ENCODE peak calls at places on chromosome 21, in six cellular contexts. P, O, V, D, U and X are unnamed samples.

GRCh38 chr21:44773291-44773932 is 28.2 kb downstream of the UBE2G2 start:
- DNase-seq in D (no peak), P (no peak), O (no peak), V (no peak), U (peak; percentile 24), X (no peak)

GRCh38 chr21:44337941-44338895 is 972 bp downstream of the CFAP410 start:
- DNase-seq in O (no peak), P (peak; percentile 61), D (peak; percentile 53), U (peak; percentile 76), V (peak; percentile 54), X (peak; percentile 30)

GRCh38 chr21:38170705-38171682 is 85.8 kb upstream of the KCNJ15 start:
- DNase-seq in D (no peak), O (no peak), P (no peak), U (no peak), V (no peak), X (no peak)

GRCh38 chr21:24367936-24368335 is 1239.3 kb downstream of the MRPL39 start:
- DNase-seq in V (no peak), O (no peak), D (no peak), P (no peak), U (no peak), X (no peak)

GRCh38 chr21:44540741-44541288 is 820 bp upstream of the KRTAP10-1 start:
- DNase-seq in P (no peak), D (no peak), U (no peak), V (no peak), O (no peak), X (no peak)

GRCh38 chr21:38359090-38359489 is 102.3 kb downstream of the KCNJ15 start:
- DNase-seq in D (no peak), P (no peak), O (no peak), U (no peak), V (no peak), X (no peak)

GRCh38 chr21:44052071-44052829 is 40.1 kb downstream of the TRAPPC10 start:
- DNase-seq in U (peak; percentile 27), O (no peak), V (no peak), P (no peak), D (no peak), X (no peak)

GRCh38 chr21:33317226-33317625 is 7.5 kb upstream of the IFNAR1 start:
- DNase-seq in V (no peak), D (no peak), P (no peak), U (no peak), O (no peak), X (no peak)

GRCh38 chr21:36699546-36700294 is 805 bp downstream of the SIM2 start:
- DNase-seq in V (no peak), P (no peak), D (no peak), U (no peak), O (no peak), X (no peak)

GRCh38 chr21:33070921-33071877 is 1.3 kb downstream of the OLIG1 start:
- DNase-seq in O (no peak), P (no peak), D (no peak), V (peak; percentile 25), U (no peak), X (no peak)

GRCh38 chr21:37783016-37783415 is 133.2 kb downstream of the KCNJ6 start:
- DNase-seq in U (no peak), P (no peak), O (no peak), D (no peak), V (no peak), X (no peak)

GRCh38 chr21:32515869-32516268 is 69.5 kb downstream of the TCP10L start:
- DNase-seq in P (no peak), U (no peak), D (no peak), V (no peak), O (no peak), X (no peak)

GRCh38 chr21:30567617-30568016 is 6.5 kb upstream of the KRTAP19-7 start:
- DNase-seq in V (no peak), D (no peak), U (no peak), P (no peak), O (no peak), X (no peak)

GRCh38 chr21:37383066-37383465 is 16.5 kb downstream of the DYRK1A start:
- DNase-seq in D (no peak), P (no peak), V (no peak), O (no peak), U (no peak), X (no peak)

GRCh38 chr21:25280061-25280460 is 327.2 kb downstream of the MRPL39 start:
- DNase-seq in U (no peak), P (no peak), V (no peak), O (no peak), D (no peak), X (no peak)

GRCh38 chr21:40732243-40732642 is 114.7 kb downstream of the DSCAM start:
- DNase-seq in U (no peak), V (peak; percentile 37), O (no peak), P (no peak), D (no peak), X (no peak)

GRCh38 chr21:44285102-44285501 is 574 bp upstream of the AIRE start:
- DNase-seq in P (no peak), U (no peak), D (no peak), V (no peak), O (no peak), X (no peak)

GRCh38 chr21:38293765-38294164 is 37.0 kb downstream of the KCNJ15 start:
- DNase-seq in V (no peak), O (no peak), U (no peak), P (no peak), D (no peak), X (no peak)

GRCh38 chr21:36321325-36322082 is 1.5 kb downstream of the MORC3 start:
- DNase-seq in V (peak; percentile 56), U (peak; percentile 61), O (no peak), D (peak; percentile 9), P (no peak), X (peak; percentile 15)

GRCh38 chr21:31340942-31341487 is 3.0 kb downstream of the TIAM1 start:
- DNase-seq in O (no peak), V (no peak), U (no peak), P (no peak), D (no peak), X (no peak)

GRCh38 chr21:38494688-38495087 is 3.6 kb downstream of the ERG start:
- DNase-seq in V (no peak), U (no peak), P (no peak), D (no peak), O (no peak), X (no peak)

GRCh38 chr21:44829507-44830092 is 11.7 kb upstream of the SUMO3 start:
- DNase-seq in P (no peak), V (no peak), D (no peak), O (no peak), U (no peak), X (no peak)

GRCh38 chr21:44377201-44377921 is 23.9 kb downstream of the TRPM2 start:
- DNase-seq in D (no peak), U (no peak), O (no peak), V (peak; percentile 16), P (no peak), X (peak; percentile 18)

GRCh38 chr21:25341981-25342380 is 265.3 kb downstream of the MRPL39 start:
- DNase-seq in O (no peak), V (no peak), P (no peak), U (no peak), D (no peak), X (no peak)

GRCh38 chr21:44920694-44921604 is at the start of gene ITGB2:
- DNase-seq in O (no peak), D (no peak), P (peak; percentile 56), U (no peak), V (no peak), X (no peak)

GRCh38 chr21:37153193-37153934 is 80.3 kb downstream of the TTC3 start:
- DNase-seq in O (no peak), U (no peak), D (no peak), P (no peak), V (no peak), X (no peak)

GRCh38 chr21:35995522-35996088 is 64.7 kb downstream of the SETD4 start:
- DNase-seq in O (no peak), U (no peak), P (no peak), D (no peak), V (peak; percentile 14), X (no peak)

GRCh38 chr21:46054447-46054846 is 43.5 kb upstream of the COL6A2 start:
- DNase-seq in V (no peak), O (no peak), D (no peak), U (no peak), P (no peak), X (no peak)

GRCh38 chr21:46051821-46052675 is 45.9 kb upstream of the COL6A2 start:
- DNase-seq in O (no peak), U (no peak), P (no peak), V (no peak), D (no peak), X (no peak)

GRCh38 chr21:46052703-46053651 is 44.9 kb upstream of the COL6A2 start:
- DNase-seq in U (no peak), D (no peak), V (peak; percentile 76), O (no peak), P (no peak), X (no peak)

GRCh38 chr21:46055863-46056281 is 42.0 kb upstream of the COL6A2 start:
- DNase-seq in U (no peak), O (no peak), P (no peak), V (no peak), D (no peak), X (no peak)

DNA sequence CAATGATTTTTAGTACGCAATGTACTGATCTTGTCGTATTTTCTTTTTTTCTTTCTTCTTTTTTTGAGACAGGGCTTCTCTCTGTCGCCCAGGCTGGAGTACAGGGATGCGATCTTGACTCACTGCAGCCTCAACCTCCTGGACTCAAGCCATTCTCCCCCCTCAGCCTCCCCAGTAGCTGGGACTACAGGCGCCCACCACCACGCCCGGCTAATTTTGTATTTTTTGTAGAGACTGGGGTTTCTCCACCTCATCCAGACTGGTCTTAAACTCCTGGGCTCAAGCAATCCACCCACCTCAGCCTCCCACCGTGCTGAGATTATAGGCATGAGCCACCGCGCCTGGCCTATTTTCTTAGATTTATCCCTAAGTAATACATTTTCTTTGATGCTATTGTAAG is 43.9 kb upstream of the COL6A2 start:
- DNase-seq in V (no peak), P (no peak), U (no peak), D (no peak), O (no peak), X (no peak)
- H3K4me1 ChIP-seq in V (peaks cover 37% of the 10 kb centered on the region), P (peaks cover 50% of the 10 kb centered on the region), U (no peaks in the 10 kb centered on the region), D (peaks cover 7% of the 10 kb centered on the region), O (peaks cover 25% of the 10 kb centered on the region), X (peaks cover 37% of the 10 kb centered on the region)

DNA sequence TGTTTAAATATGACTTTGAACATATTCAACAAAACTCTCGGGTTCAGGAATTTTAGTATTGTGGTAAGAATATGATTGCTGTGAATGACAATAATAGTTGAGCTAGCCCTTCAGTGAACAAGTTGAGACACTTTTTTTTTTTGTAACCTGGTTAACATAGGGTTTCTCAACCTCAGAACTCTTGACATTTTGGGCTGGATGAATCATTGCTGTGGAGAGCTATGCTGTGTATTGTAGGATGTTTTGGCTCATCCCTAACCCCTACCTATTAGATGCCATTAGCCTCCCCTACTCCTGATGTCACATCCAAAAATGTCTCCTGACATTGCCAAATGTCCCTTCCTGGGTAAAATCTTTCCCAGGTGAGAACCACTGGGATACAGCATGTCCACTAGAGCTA is 113.7 kb downstream of the RUNX1 start:
- DNase-seq in U (no peak), O (no peak), P (no peak), V (peak; percentile 77), D (no peak), X (no peak)
- H3K4me1 ChIP-seq in U (no peaks in the 10 kb centered on the region), O (peaks cover 60% of the 10 kb centered on the region), P (no peaks in the 10 kb centered on the region), V (peaks cover 58% of the 10 kb centered on the region), D (no peaks in the 10 kb centered on the region), X (no peaks in the 10 kb centered on the region)

GRCh38 chr21:39634507-39634906 is 21.8 kb downstream of the B3GALT5 start:
- DNase-seq in O (no peak), U (no peak), V (no peak), P (no peak), D (no peak), X (no peak)
- H3K4me1 ChIP-seq in O (no peaks in the 10 kb centered on the region), U (peaks cover 34% of the 10 kb centered on the region), V (no peaks in the 10 kb centered on the region), P (no peaks in the 10 kb centered on the region), D (peaks cover 19% of the 10 kb centered on the region), X (peaks cover 13% of the 10 kb centered on the region)

GRCh38 chr21:42530167-42530518 is 16.5 kb downstream of the SLC37A1 start:
- DNase-seq in P (no peak), O (no peak), V (no peak), U (no peak), D (no peak), X (no peak)
- H3K4me1 ChIP-seq in P (peaks cover 50% of the 10 kb centered on the region), O (peaks cover 40% of the 10 kb centered on the region), V (peaks cover 4% of the 10 kb centered on the region), U (peaks cover 24% of the 10 kb centered on the region), D (peaks cover 13% of the 10 kb centered on the region), X (peaks cover 8% of the 10 kb centered on the region)